ENCODE peak calls at places on chromosome 11, in seven cellular contexts. K is DND-41; P is stomach; A is pancreas; C is GM23338; S is ascending aorta; R is effector memory CD4-positive, alpha-beta T cell. E is an unnamed sample.
A peak's percentile ranks its signal among the peaks of the same experiment; 100 is the strongest.

GRCh38 chr11:10746871-10747270 is 4.2 kb upstream of the CTR9 start:
- DNase-seq in A (no peak), S (no peak), R (no peak), K (no peak), C (no peak), P (no peak), E (no peak)

GRCh38 chr11:118785362-118785761 is 5.6 kb downstream of the DDX6 start:
- DNase-seq in P (no peak), S (no peak), A (no peak), R (peak; percentile 6), C (no peak), K (no peak), E (no peak)

GRCh38 chr11:92859290-92859689 is 110.2 kb upstream of the MTNR1B start:
- DNase-seq in C (no peak), S (no peak), R (no peak), P (no peak), K (no peak), A (no peak), E (no peak)

GRCh38 chr11:120039031-120039430 is 98.9 kb downstream of the TRIM29 start:
- DNase-seq in K (no peak), A (no peak), P (no peak), S (no peak), C (no peak), R (no peak), E (no peak)

GRCh38 chr11:94130589-94131362 is 2.1 kb downstream of the PANX1 start:
- DNase-seq in A (no peak), P (no peak), S (no peak), R (no peak), K (no peak), C (no peak), E (no peak)

GRCh38 chr11:116454020-116454645 is 318.7 kb downstream of the BUD13 start:
- DNase-seq in A (peak; percentile 18), R (no peak), K (peak; percentile 49), C (peak; percentile 80), S (no peak), P (peak; percentile 49), E (peak; percentile 41)

GRCh38 chr11:14414470-14415461 is 55.8 kb upstream of the RRAS2 start:
- DNase-seq in C (peak; percentile 37), P (no peak), K (peak; percentile 96), A (no peak), R (peak; percentile 44), S (no peak), E (no peak)

GRCh38 chr11:115911656-115912055 is 407.4 kb upstream of the CADM1 start:
- DNase-seq in S (no peak), A (no peak), R (no peak), K (no peak), C (no peak), P (no peak), E (no peak)

GRCh38 chr11:122720482-122720881 is 65.0 kb downstream of the UBASH3B start:
- DNase-seq in P (no peak), C (no peak), S (no peak), K (peak; percentile 51), R (no peak), A (no peak), E (peak; percentile 35)

GRCh38 chr11:11313902-11314692 is 39.0 kb downstream of the CSNK2A3 start:
- DNase-seq in K (no peak), R (no peak), C (no peak), A (peak; percentile 18), S (no peak), P (no peak), E (no peak)

GRCh38 chr11:133382217-133382746 is 150.0 kb downstream of the OPCML start:
- DNase-seq in R (no peak), P (no peak), S (no peak), C (no peak), K (no peak), A (no peak), E (no peak)

GRCh38 chr11:69292221-69292648 is 1.7 kb upstream of the MYEOV start:
- DNase-seq in C (peak; percentile 61), R (peak; percentile 41), A (no peak), S (no peak), P (no peak), K (peak; percentile 35), E (peak; percentile 52)

GRCh38 chr11:60206616-60207015 is 23.7 kb upstream of the MS4A6A start:
- DNase-seq in R (no peak), A (no peak), S (no peak), K (no peak), C (no peak), P (no peak), E (no peak)

GRCh38 chr11:66012946-66013761 is 1.3 kb downstream of the CST6 start:
- DNase-seq in P (no peak), C (peak; percentile 40), S (no peak), R (no peak), A (no peak), K (no peak), E (no peak)

GRCh38 chr11:94519478-94520084 is 7.3 kb downstream of the C11orf97 start:
- DNase-seq in P (no peak), S (no peak), R (no peak), A (no peak), C (peak; percentile 62), K (no peak), E (peak; percentile 56)

GRCh38 chr11:20854214-20854613 is 184.8 kb downstream of the NELL1 start:
- DNase-seq in P (no peak), C (peak; percentile 54), S (no peak), R (no peak), K (peak; percentile 8), A (no peak), E (no peak)

GRCh38 chr11:57596266-57596885 is 1.1 kb upstream of the SERPING1 start:
- DNase-seq in P (no peak), C (no peak), K (no peak), R (no peak), A (no peak), S (no peak), E (no peak)

GRCh38 chr11:820655-821512 is 2.2 kb downstream of the PNPLA2 start:
- DNase-seq in K (no peak), P (peak; percentile 90), A (peak; percentile 92), R (no peak), C (no peak), S (peak; percentile 80), E (no peak)

GRCh38 chr11:58575377-58576020 is at the start of gene LPXN:
- DNase-seq in R (peak; percentile 36), P (no peak), C (no peak), A (no peak), S (no peak), K (peak; percentile 60), E (peak; percentile 83)

GRCh38 chr11:35380603-35381002 is 38.8 kb downstream of the SLC1A2 start:
- DNase-seq in A (no peak), K (no peak), R (no peak), P (no peak), S (no peak), C (no peak), E (no peak)

GRCh38 chr11:65087216-65087615 is 3.2 kb downstream of the ZFPL1 start:
- DNase-seq in P (no peak), A (no peak), C (no peak), S (no peak), K (no peak), R (no peak), E (no peak)

GRCh38 chr11:8247312-8247711 is 16.4 kb downstream of the LMO1 start:
- DNase-seq in K (peak; percentile 12), S (no peak), C (peak; percentile 58), A (no peak), R (no peak), P (peak; percentile 53), E (no peak)

GRCh38 chr11:91219501-91219900 is 996.7 kb upstream of the CHORDC1 start:
- DNase-seq in R (no peak), A (no peak), S (no peak), P (no peak), K (no peak), C (no peak), E (no peak)

GRCh38 chr11:114059984-114060401 is 482 bp downstream of the ZBTB16 start:
- DNase-seq in C (peak; percentile 53), S (no peak), K (no peak), R (no peak), A (no peak), P (peak; percentile 55), E (no peak)
- H3K27ac ChIP-seq in C (no peak overlapping the region), S (peak overlapping the region; percentile 97), K (no peak overlapping the region), R (peak overlapping the region; percentile 66), A (peak overlapping the region; percentile 88), P (peak overlapping the region; percentile 99), E (no peak overlapping the region)

DNA sequence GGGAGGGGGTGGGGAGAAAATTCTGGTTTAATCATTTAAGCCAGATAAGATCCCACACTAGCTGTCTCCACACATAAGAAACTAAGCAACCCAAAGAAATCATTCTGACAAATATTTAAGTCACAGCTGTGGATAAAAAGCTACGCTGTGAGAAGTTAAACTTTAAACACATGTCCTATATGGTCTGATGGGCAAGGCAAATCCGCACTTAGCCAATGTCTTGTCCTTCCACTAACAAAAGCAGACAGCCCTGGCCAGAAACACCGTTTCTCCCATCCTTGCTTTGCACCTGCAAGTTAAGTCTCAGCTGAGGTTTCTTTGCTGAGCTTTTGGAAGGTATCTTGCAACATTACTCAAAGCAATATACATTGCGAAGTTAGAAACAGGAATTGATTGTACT is 68.0 kb downstream of the ETS1 start:
- DNase-seq in P (no peak), R (no peak), C (no peak), K (no peak), S (no peak), A (no peak), E (peak; percentile 79)
- H3K4me1 ChIP-seq in P (peaks cover 79% of the 10 kb centered on the region), R (peaks cover 18% of the 10 kb centered on the region), C (peaks cover 77% of the 10 kb centered on the region), K (peaks cover 79% of the 10 kb centered on the region), S (peaks cover 49% of the 10 kb centered on the region), A (peaks cover 73% of the 10 kb centered on the region), E (peaks cover 49% of the 10 kb centered on the region)

DNA sequence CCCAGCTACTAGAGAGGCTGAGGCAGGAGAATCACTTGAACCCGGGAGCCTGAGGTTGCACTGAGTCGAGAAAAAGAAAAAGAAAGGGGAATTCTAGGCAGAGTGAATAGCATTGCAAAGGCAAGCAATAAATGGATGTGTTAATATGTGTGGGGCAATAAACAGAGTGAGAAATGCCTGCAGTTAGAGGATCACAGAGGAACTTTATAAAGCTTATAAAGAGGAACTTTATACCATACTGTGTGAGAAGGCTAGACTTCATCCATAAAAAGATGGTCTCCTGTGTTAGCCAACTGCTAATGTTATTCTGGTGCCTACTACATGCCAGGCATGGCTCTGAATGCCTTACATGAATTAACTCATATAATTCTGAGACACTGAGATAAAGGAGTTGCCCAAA is 843 bp downstream of the B3GNT6 start:
- DNase-seq in R (no peak), K (no peak), C (no peak), S (no peak), A (no peak), P (no peak), E (no peak)
- H3K27ac ChIP-seq in R (no peak overlapping the region), K (no peak overlapping the region), C (no peak overlapping the region), S (no peak overlapping the region), A (no peak overlapping the region), P (peak overlapping the region; percentile 25), E (no peak overlapping the region)

DNA sequence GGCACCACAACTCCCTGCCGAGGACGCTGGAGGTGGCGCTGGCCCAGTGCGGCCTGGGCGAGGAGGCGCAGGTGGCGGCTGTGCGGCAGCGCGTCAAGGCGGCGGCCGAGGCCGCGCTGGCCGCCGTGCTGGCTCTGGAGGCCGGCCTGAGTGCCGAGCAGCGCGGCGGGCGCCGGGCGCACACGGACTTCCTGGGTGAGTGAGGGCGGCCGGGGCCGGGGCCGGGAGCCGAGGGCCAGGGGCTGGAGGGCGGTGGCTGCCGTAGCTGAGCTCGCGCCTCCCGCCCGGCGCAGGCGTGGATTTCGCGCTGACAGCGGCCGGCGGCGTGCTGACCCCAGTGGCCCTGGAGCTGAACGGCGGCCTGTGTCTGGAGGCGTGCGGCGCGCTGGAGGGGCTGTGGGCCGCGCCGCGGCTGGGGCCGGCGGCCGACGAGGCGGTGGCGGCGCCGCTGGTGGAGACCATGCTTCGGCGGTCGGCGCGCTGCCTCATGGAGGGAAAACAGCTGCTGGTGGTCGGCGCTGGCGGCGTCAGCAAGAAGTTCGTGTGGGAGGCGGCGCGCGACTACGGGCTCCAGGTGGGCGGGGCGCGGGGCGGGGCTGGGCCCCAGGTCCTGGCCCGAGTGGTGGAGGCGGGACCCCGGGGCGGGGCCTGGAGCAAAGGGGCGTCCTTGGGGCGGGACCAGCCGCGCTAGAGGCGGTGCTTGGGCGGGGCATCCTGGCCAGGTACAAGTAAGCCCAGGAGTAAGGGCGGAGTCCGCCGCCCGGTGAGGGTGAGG is 5.4 kb downstream of the CARNS1 start:
- DNase-seq in S (peak; percentile 82), C (peak; percentile 96), R (peak; percentile 96), A (peak; percentile 96), K (peak; percentile 98), P (peak; percentile 99), E (peak; percentile 95)
- H3K4me1 ChIP-seq in S (peaks cover 47% of the 10 kb centered on the region), C (peaks cover 15% of the 10 kb centered on the region), R (peaks cover 52% of the 10 kb centered on the region), A (peaks cover 13% of the 10 kb centered on the region), K (peaks cover 53% of the 10 kb centered on the region), P (peaks cover 56% of the 10 kb centered on the region), E (peaks cover 50% of the 10 kb centered on the region)

E was measured in OCI-LY7.